ENCODE peak calls at places on chromosome 21, in four cellular contexts. S, E, U and H are unnamed samples.

GRCh38 chr21:46603228-46603627 is 1.7 kb downstream of the S100B start:
- DNase-seq in S (no peak), E (no peak), U (no peak), H (no peak)

GRCh38 chr21:37041706-37042271 is 31.1 kb downstream of the PIGP start:
- DNase-seq in S (no peak), E (no peak), U (no peak), H (no peak)

GRCh38 chr21:39336457-39337008 is 12.4 kb downstream of the HMGN1 start:
- DNase-seq in S (no peak), E (no peak), U (no peak), H (no peak)

GRCh38 chr21:37383066-37383465 is 16.5 kb downstream of the DYRK1A start:
- DNase-seq in S (no peak), E (no peak), U (peak), H (no peak)

GRCh38 chr21:41250519-41250918 is 66.1 kb upstream of the FAM3B start:
- DNase-seq in S (no peak), E (peak), U (peak), H (no peak)

GRCh38 chr21:30349572-30349971 is 1.2 kb upstream of the KRTAP23-1 start:
- DNase-seq in S (no peak), E (no peak), U (no peak), H (no peak)

GRCh38 chr21:42040411-42041180 is 30.4 kb upstream of the ZBTB21 start:
- DNase-seq in S (peak), E (peak), U (peak), H (peak)

GRCh38 chr21:19853709-19854575 is 1144.3 kb upstream of the NCAM2 start:
- DNase-seq in S (no peak), E (no peak), U (no peak), H (no peak)

GRCh38 chr21:29304577-29304976 is 5.9 kb downstream of the BACH1 start:
- DNase-seq in S (no peak), E (no peak), U (no peak), H (no peak)

GRCh38 chr21:22416555-22416954 is 1418.3 kb downstream of the NCAM2 start:
- DNase-seq in S (no peak), E (no peak), U (no peak), H (no peak)

DNA sequence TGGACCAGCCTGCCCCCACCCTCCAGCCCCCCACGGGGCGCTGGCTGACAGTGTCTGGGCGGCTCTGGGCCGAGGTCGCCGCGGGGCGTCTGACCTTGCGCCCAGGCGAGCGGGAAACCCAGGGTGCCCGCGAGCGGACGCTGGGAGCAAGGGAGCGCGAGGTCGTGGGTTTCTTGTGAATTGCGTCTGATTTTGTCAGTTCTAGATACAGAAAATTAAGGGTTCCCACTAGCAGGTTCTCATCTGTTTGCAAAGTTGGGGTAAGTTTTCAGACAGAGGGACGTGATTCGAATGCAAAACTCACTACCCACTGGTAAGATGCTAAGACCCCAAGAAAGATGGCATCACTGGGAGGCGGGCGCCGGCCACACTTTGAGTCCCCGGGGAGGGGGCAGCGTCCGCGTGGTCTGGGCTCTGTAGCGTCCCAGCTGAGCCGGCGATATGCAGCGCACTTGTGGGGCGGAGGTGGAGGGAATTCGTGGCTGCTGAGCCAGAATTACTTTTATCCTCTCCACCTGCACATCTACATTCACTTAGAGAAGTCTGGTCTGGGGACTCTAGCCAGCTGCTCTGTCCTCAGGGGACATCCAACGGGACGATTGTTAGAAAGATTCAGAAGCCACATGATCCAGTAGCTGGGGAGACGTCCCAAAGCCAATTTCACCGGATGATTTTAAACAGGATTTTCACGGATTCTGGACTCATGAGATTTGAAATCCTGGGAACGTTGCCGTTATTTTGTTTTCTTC is 1.0 kb downstream of the JAM2 start:
- DNase-seq in S (no peak), E (peak), U (no peak), H (no peak)
- H3K4me3 ChIP-seq in S (peak), E (peak), U (peak), H (peak)

DNA sequence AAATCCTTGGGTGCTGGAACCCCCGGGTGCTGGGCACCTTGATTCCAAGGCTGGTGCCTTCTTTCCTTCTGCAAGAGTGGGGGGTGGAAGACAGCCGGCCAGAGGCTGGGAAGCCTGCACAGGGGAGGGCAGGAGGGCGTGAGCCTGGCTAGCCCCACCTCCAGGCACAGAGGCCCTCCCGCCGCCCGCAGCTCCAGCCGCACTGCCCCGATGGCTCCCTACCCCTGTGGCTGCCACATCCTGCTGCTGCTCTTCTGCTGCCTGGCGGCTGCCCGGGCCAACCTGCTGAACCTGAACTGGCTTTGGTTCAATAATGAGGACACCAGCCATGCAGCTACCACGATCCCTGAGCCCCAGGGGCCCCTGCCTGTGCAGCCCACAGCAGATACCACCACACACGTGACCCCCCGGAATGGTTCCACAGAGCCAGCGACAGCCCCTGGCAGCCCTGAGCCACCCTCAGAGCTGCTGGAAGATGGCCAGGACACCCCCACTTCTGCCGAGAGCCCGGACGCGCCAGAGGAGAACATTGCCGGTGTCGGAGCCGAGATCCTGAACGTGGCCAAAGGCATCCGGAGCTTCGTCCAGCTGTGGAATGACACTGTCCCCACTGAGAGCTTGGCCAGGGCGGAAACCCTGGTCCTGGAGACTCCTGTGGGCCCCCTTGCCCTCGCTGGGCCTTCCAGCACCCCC is 50.5 kb downstream of the COL18A1 start:
- DNase-seq in S (no peak), E (peak), U (peak), H (no peak)
- H3K4me3 ChIP-seq in S (no peak), E (peak), U (peak), H (peak)

DNA sequence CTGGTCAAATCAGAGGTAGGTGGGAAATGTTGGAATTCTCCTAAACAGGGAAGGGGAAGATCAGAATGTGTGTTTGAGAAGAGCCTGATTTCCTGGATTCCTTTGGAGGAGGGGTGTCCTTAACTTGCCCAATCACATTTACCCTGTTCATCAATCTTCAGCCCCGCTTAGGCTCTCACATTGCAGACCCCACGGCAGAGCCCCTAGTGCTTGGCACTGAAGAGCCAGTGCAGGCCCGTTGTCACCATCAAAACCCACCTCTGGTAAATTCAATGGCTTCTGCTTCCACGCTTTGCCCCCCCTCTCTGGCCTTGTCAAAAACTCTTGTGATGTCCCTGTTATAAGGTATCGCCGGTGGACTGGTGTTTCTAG is 2.3 kb downstream of the AGPAT3 start:
- DNase-seq in S (no peak), E (no peak), U (no peak), H (no peak)
- H3K4me3 ChIP-seq in S (peak), E (no peak), U (no peak), H (peak)

GRCh38 chr21:35002879-35003722 is 46.0 kb downstream of the RUNX1 start:
- DNase-seq in S (no peak), E (no peak), U (peak), H (no peak)
- H3K4me3 ChIP-seq in S (no peak), E (no peak), U (no peak), H (no peak)